ENCODE peak calls at places on chromosomes 7 and 10, in seven cellular contexts. One of them, this sample, is unnamed.

GRCh38 chr10:132876131-132876860 is 66.1 kb downstream of the CFAP46 start:
- DNase-seq in fibroblast of pulmonary artery: no peak
- DNase-seq in ovary: peak; percentile 7
- DNase-seq in sigmoid colon: peak; percentile 42
- DNase-seq in foreskin fibroblast: no peak
- DNase-seq in cardiac fibroblast: no peak
- DNase-seq in naive thymus-derived CD4-positive, alpha-beta T cell: no peak
- DNase-seq in this sample: no peak

GRCh38 chr10:131574363-131574706 is 262.8 kb upstream of the TCERG1L start:
- DNase-seq in fibroblast of pulmonary artery: no peak
- DNase-seq in ovary: no peak
- DNase-seq in sigmoid colon: no peak
- DNase-seq in foreskin fibroblast: no peak
- DNase-seq in cardiac fibroblast: no peak
- DNase-seq in naive thymus-derived CD4-positive, alpha-beta T cell: no peak
- DNase-seq in this sample: no peak

GRCh38 chr10:44948713-44949112 is 10.9 kb upstream of the RASSF4 start:
- DNase-seq in fibroblast of pulmonary artery: no peak
- DNase-seq in ovary: no peak
- DNase-seq in sigmoid colon: no peak
- DNase-seq in foreskin fibroblast: no peak
- DNase-seq in cardiac fibroblast: no peak
- DNase-seq in naive thymus-derived CD4-positive, alpha-beta T cell: no peak
- DNase-seq in this sample: no peak

GRCh38 chr10:28991738-28992270 is 297.1 kb upstream of the LYZL1 start:
- DNase-seq in fibroblast of pulmonary artery: peak; percentile 73
- DNase-seq in ovary: no peak
- DNase-seq in sigmoid colon: no peak
- DNase-seq in foreskin fibroblast: no peak
- DNase-seq in cardiac fibroblast: peak; percentile 69
- DNase-seq in naive thymus-derived CD4-positive, alpha-beta T cell: no peak
- DNase-seq in this sample: no peak

GRCh38 chr7:125059861-125060456 is 130.3 kb upstream of the POT1 start:
- DNase-seq in fibroblast of pulmonary artery: peak; percentile 39
- DNase-seq in ovary: no peak
- DNase-seq in sigmoid colon: no peak
- DNase-seq in foreskin fibroblast: no peak
- DNase-seq in cardiac fibroblast: peak; percentile 44
- DNase-seq in naive thymus-derived CD4-positive, alpha-beta T cell: no peak
- DNase-seq in this sample: no peak

GRCh38 chr10:120400601-120401000 is 56.4 kb upstream of the PLPP4 start:
- DNase-seq in fibroblast of pulmonary artery: no peak
- DNase-seq in ovary: no peak
- DNase-seq in sigmoid colon: no peak
- DNase-seq in foreskin fibroblast: no peak
- DNase-seq in cardiac fibroblast: peak; percentile 38
- DNase-seq in naive thymus-derived CD4-positive, alpha-beta T cell: no peak
- DNase-seq in this sample: no peak

GRCh38 chr7:64602086-64602485 is 39.2 kb upstream of the ZNF680 start:
- DNase-seq in fibroblast of pulmonary artery: peak; percentile 23
- DNase-seq in ovary: no peak
- DNase-seq in sigmoid colon: no peak
- DNase-seq in foreskin fibroblast: no peak
- DNase-seq in cardiac fibroblast: peak; percentile 24
- DNase-seq in naive thymus-derived CD4-positive, alpha-beta T cell: no peak
- DNase-seq in this sample: no peak

GRCh38 chr7:9691286-9691685 is 1257.9 kb downstream of the NXPH1 start:
- DNase-seq in fibroblast of pulmonary artery: no peak
- DNase-seq in ovary: no peak
- DNase-seq in sigmoid colon: no peak
- DNase-seq in foreskin fibroblast: no peak
- DNase-seq in cardiac fibroblast: no peak
- DNase-seq in naive thymus-derived CD4-positive, alpha-beta T cell: no peak
- DNase-seq in this sample: no peak

GRCh38 chr7:2266911-2267310 is 24.9 kb downstream of the NUDT1 start:
- DNase-seq in fibroblast of pulmonary artery: peak; percentile 19
- DNase-seq in ovary: no peak
- DNase-seq in sigmoid colon: no peak
- DNase-seq in foreskin fibroblast: peak; percentile 75
- DNase-seq in cardiac fibroblast: peak; percentile 41
- DNase-seq in naive thymus-derived CD4-positive, alpha-beta T cell: no peak
- DNase-seq in this sample: no peak

GRCh38 chr10:14010083-14010551 is 320.6 kb downstream of the FRMD4A start:
- DNase-seq in fibroblast of pulmonary artery: peak; percentile 73
- DNase-seq in ovary: no peak
- DNase-seq in sigmoid colon: no peak
- DNase-seq in foreskin fibroblast: peak; percentile 81
- DNase-seq in cardiac fibroblast: peak; percentile 85
- DNase-seq in naive thymus-derived CD4-positive, alpha-beta T cell: no peak
- DNase-seq in this sample: no peak

GRCh38 chr7:91993976-91994375 is 53.3 kb downstream of the AKAP9 start:
- DNase-seq in fibroblast of pulmonary artery: no peak
- DNase-seq in ovary: no peak
- DNase-seq in sigmoid colon: no peak
- DNase-seq in foreskin fibroblast: no peak
- DNase-seq in cardiac fibroblast: no peak
- DNase-seq in naive thymus-derived CD4-positive, alpha-beta T cell: no peak
- DNase-seq in this sample: peak; percentile 37

GRCh38 chr7:45679516-45679915 is 105.3 kb downstream of the ADCY1 start:
- DNase-seq in fibroblast of pulmonary artery: no peak
- DNase-seq in ovary: no peak
- DNase-seq in sigmoid colon: no peak
- DNase-seq in foreskin fibroblast: no peak
- DNase-seq in cardiac fibroblast: no peak
- DNase-seq in naive thymus-derived CD4-positive, alpha-beta T cell: no peak
- DNase-seq in this sample: no peak

GRCh38 chr10:112763916-112764520 is 186.0 kb upstream of the TCF7L2 start:
- DNase-seq in fibroblast of pulmonary artery: no peak
- DNase-seq in ovary: no peak
- DNase-seq in sigmoid colon: no peak
- DNase-seq in foreskin fibroblast: no peak
- DNase-seq in cardiac fibroblast: peak; percentile 65
- DNase-seq in naive thymus-derived CD4-positive, alpha-beta T cell: no peak
- DNase-seq in this sample: no peak

GRCh38 chr7:148915211-148915610 is 31.1 kb upstream of the EZH2 start:
- DNase-seq in fibroblast of pulmonary artery: no peak
- DNase-seq in ovary: no peak
- DNase-seq in sigmoid colon: no peak
- DNase-seq in foreskin fibroblast: no peak
- DNase-seq in cardiac fibroblast: no peak
- DNase-seq in naive thymus-derived CD4-positive, alpha-beta T cell: no peak
- DNase-seq in this sample: no peak

GRCh38 chr7:2209146-2209960 is 23.4 kb downstream of the MAD1L1 start:
- DNase-seq in fibroblast of pulmonary artery: peak; percentile 78
- DNase-seq in ovary: peak; percentile 89
- DNase-seq in sigmoid colon: peak; percentile 86
- DNase-seq in foreskin fibroblast: peak; percentile 70
- DNase-seq in cardiac fibroblast: peak; percentile 66
- DNase-seq in naive thymus-derived CD4-positive, alpha-beta T cell: no peak
- DNase-seq in this sample: no peak

DNA sequence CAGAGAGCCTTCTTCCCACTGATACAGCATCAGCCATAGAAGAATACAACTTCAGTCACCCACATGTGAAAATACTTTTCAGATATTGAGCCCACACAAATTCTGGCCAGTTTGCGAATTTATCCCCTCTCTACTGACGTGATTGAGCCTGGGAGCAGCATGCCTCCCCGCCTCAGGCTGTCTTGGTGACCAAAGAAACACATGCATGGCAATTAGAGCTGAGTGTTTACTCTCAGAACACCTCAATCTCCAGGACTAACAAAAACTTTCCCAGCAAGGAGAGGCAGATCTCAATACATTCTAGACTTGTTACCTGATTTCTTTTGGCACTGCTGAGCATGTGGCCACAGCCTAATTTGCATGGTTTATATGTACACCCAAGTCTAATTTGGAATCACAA is 122.5 kb downstream of the TMEM26 start:
- DNase-seq in fibroblast of pulmonary artery: no peak
- DNase-seq in ovary: no peak
- DNase-seq in sigmoid colon: no peak
- DNase-seq in foreskin fibroblast: no peak
- DNase-seq in cardiac fibroblast: no peak
- DNase-seq in naive thymus-derived CD4-positive, alpha-beta T cell: no peak
- DNase-seq in this sample: no peak
- H3K4me3 ChIP-seq in fibroblast of pulmonary artery: no peak overlapping the region
- H3K4me3 ChIP-seq in ovary: no peak overlapping the region
- H3K4me3 ChIP-seq in sigmoid colon: no peak overlapping the region
- H3K4me3 ChIP-seq in foreskin fibroblast: no peak overlapping the region
- H3K4me3 ChIP-seq in cardiac fibroblast: no peak overlapping the region
- H3K4me3 ChIP-seq in naive thymus-derived CD4-positive, alpha-beta T cell: no peak overlapping the region
- H3K4me3 ChIP-seq in this sample: no peak overlapping the region

GRCh38 chr7:130904792-130905191 is 170.8 kb upstream of the KLF14 start:
- DNase-seq in fibroblast of pulmonary artery: no peak
- DNase-seq in ovary: no peak
- DNase-seq in sigmoid colon: no peak
- DNase-seq in foreskin fibroblast: no peak
- DNase-seq in cardiac fibroblast: no peak
- DNase-seq in naive thymus-derived CD4-positive, alpha-beta T cell: no peak
- DNase-seq in this sample: no peak
- H3K4me3 ChIP-seq in fibroblast of pulmonary artery: no peak overlapping the region
- H3K4me3 ChIP-seq in ovary: no peak overlapping the region
- H3K4me3 ChIP-seq in sigmoid colon: no peak overlapping the region
- H3K4me3 ChIP-seq in foreskin fibroblast: no peak overlapping the region
- H3K4me3 ChIP-seq in cardiac fibroblast: peak overlapping the region; percentile 8
- H3K4me3 ChIP-seq in naive thymus-derived CD4-positive, alpha-beta T cell: no peak overlapping the region
- H3K4me3 ChIP-seq in this sample: no peak overlapping the region

GRCh38 chr7:77415474-77415821 is 701 bp downstream of the GSAP start:
- DNase-seq in fibroblast of pulmonary artery: no peak
- DNase-seq in ovary: no peak
- DNase-seq in sigmoid colon: no peak
- DNase-seq in foreskin fibroblast: no peak
- DNase-seq in cardiac fibroblast: no peak
- DNase-seq in naive thymus-derived CD4-positive, alpha-beta T cell: peak; percentile 13
- DNase-seq in this sample: no peak
- H3K4me3 ChIP-seq in fibroblast of pulmonary artery: peak overlapping the region; percentile 59
- H3K4me3 ChIP-seq in ovary: peak overlapping the region; percentile 77
- H3K4me3 ChIP-seq in sigmoid colon: peak overlapping the region; percentile 80
- H3K4me3 ChIP-seq in foreskin fibroblast: peak overlapping the region; percentile 61
- H3K4me3 ChIP-seq in cardiac fibroblast: peak overlapping the region; percentile 64
- H3K4me3 ChIP-seq in naive thymus-derived CD4-positive, alpha-beta T cell: peak overlapping the region; percentile 75
- H3K4me3 ChIP-seq in this sample: no peak overlapping the region

GRCh38 chr10:96345250-96345649 is 13.6 kb downstream of the OPALIN start:
- DNase-seq in fibroblast of pulmonary artery: no peak
- DNase-seq in ovary: no peak
- DNase-seq in sigmoid colon: no peak
- DNase-seq in foreskin fibroblast: no peak
- DNase-seq in cardiac fibroblast: no peak
- DNase-seq in naive thymus-derived CD4-positive, alpha-beta T cell: no peak
- DNase-seq in this sample: no peak

GRCh38 chr10:96344178-96344577 is 14.6 kb downstream of the OPALIN start:
- DNase-seq in fibroblast of pulmonary artery: no peak
- DNase-seq in ovary: no peak
- DNase-seq in sigmoid colon: no peak
- DNase-seq in foreskin fibroblast: no peak
- DNase-seq in cardiac fibroblast: no peak
- DNase-seq in naive thymus-derived CD4-positive, alpha-beta T cell: no peak
- DNase-seq in this sample: no peak

GRCh38 chr10:96341219-96342182 is 17.3 kb downstream of the OPALIN start:
- DNase-seq in fibroblast of pulmonary artery: no peak
- DNase-seq in ovary: no peak
- DNase-seq in sigmoid colon: no peak
- DNase-seq in foreskin fibroblast: no peak
- DNase-seq in cardiac fibroblast: no peak
- DNase-seq in naive thymus-derived CD4-positive, alpha-beta T cell: no peak
- DNase-seq in this sample: no peak

GRCh38 chr10:96339956-96340904 is 18.6 kb downstream of the OPALIN start:
- DNase-seq in fibroblast of pulmonary artery: peak; percentile 71
- DNase-seq in ovary: peak; percentile 48
- DNase-seq in sigmoid colon: no peak
- DNase-seq in foreskin fibroblast: peak; percentile 61
- DNase-seq in cardiac fibroblast: peak; percentile 66
- DNase-seq in naive thymus-derived CD4-positive, alpha-beta T cell: peak; percentile 51
- DNase-seq in this sample: peak; percentile 76

GRCh38 chr10:96342402-96342801 is 16.4 kb downstream of the OPALIN start:
- DNase-seq in fibroblast of pulmonary artery: no peak
- DNase-seq in ovary: no peak
- DNase-seq in sigmoid colon: no peak
- DNase-seq in foreskin fibroblast: no peak
- DNase-seq in cardiac fibroblast: no peak
- DNase-seq in naive thymus-derived CD4-positive, alpha-beta T cell: no peak
- DNase-seq in this sample: no peak
- H3K4me3 ChIP-seq in fibroblast of pulmonary artery: no peak overlapping the region
- H3K4me3 ChIP-seq in ovary: no peak overlapping the region
- H3K4me3 ChIP-seq in sigmoid colon: no peak overlapping the region
- H3K4me3 ChIP-seq in foreskin fibroblast: no peak overlapping the region
- H3K4me3 ChIP-seq in cardiac fibroblast: no peak overlapping the region
- H3K4me3 ChIP-seq in naive thymus-derived CD4-positive, alpha-beta T cell: no peak overlapping the region
- H3K4me3 ChIP-seq in this sample: no peak overlapping the region

GRCh38 chr7:85186083-85186520 is 754 bp downstream of the SEMA3D start:
- DNase-seq in fibroblast of pulmonary artery: peak; percentile 59
- DNase-seq in ovary: peak; percentile 54
- DNase-seq in sigmoid colon: peak; percentile 66
- DNase-seq in foreskin fibroblast: peak; percentile 43
- DNase-seq in cardiac fibroblast: peak; percentile 65
- DNase-seq in naive thymus-derived CD4-positive, alpha-beta T cell: no peak
- DNase-seq in this sample: no peak

GRCh38 chr7:85186521-85187241 is at the start of gene SEMA3D:
- DNase-seq in fibroblast of pulmonary artery: peak; percentile 88
- DNase-seq in ovary: peak; percentile 85
- DNase-seq in sigmoid colon: peak; percentile 79
- DNase-seq in foreskin fibroblast: peak; percentile 88
- DNase-seq in cardiac fibroblast: peak; percentile 81
- DNase-seq in naive thymus-derived CD4-positive, alpha-beta T cell: no peak
- DNase-seq in this sample: peak; percentile 32

GRCh38 chr7:85185355-85186082 is 1.3 kb downstream of the SEMA3D start:
- DNase-seq in fibroblast of pulmonary artery: peak; percentile 75
- DNase-seq in ovary: peak; percentile 50
- DNase-seq in sigmoid colon: peak; percentile 72
- DNase-seq in foreskin fibroblast: peak; percentile 74
- DNase-seq in cardiac fibroblast: peak; percentile 60
- DNase-seq in naive thymus-derived CD4-positive, alpha-beta T cell: no peak
- DNase-seq in this sample: no peak

GRCh38 chr7:85183296-85183695 is 3.6 kb downstream of the SEMA3D start:
- DNase-seq in fibroblast of pulmonary artery: no peak
- DNase-seq in ovary: no peak
- DNase-seq in sigmoid colon: no peak
- DNase-seq in foreskin fibroblast: no peak
- DNase-seq in cardiac fibroblast: no peak
- DNase-seq in naive thymus-derived CD4-positive, alpha-beta T cell: no peak
- DNase-seq in this sample: no peak

DNA sequence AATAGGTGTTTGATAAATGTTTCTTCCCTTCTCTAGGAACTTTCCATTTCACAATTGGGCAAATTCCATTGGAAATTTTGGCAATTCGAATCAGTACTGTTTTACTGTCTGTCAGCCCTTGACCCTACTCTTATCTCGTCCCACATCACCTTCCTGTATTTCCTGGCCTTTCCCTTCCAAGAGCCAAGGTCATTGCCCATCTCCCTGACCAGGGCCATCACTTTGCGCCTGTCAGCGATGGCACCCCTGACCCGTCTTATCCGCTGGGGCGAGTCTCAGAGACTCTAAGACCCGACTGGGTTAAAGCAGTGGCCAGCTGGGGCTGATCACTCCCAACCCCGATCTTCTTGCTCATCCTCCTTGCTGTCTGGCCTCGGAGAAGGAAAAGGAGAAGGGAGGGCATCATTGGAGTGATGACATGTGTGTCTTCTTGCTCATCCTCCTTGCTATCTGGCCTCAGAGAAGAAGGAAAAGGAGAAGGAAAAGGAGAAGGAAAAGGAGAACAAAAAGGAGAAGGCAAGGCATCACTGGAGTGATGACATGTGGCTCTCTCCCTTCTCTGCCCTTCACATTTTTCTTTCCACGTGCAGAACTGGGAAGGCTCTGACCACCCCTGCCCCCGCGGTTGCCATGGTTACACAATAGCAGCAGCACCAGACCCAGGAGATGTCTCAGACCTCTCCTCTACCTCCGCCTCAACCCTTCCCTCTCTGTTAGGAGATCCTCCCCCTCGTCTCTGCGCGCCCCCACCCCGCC is 2.1 kb downstream of the SEMA3D start:
- DNase-seq in fibroblast of pulmonary artery: peak; percentile 76
- DNase-seq in ovary: peak; percentile 61
- DNase-seq in sigmoid colon: no peak
- DNase-seq in foreskin fibroblast: peak; percentile 47
- DNase-seq in cardiac fibroblast: peak; percentile 41
- DNase-seq in naive thymus-derived CD4-positive, alpha-beta T cell: no peak
- DNase-seq in this sample: no peak
- H3K4me3 ChIP-seq in fibroblast of pulmonary artery: peak overlapping the region; percentile 78
- H3K4me3 ChIP-seq in ovary: peak overlapping the region; percentile 14
- H3K4me3 ChIP-seq in sigmoid colon: peak overlapping the region; percentile 37
- H3K4me3 ChIP-seq in foreskin fibroblast: peak overlapping the region; percentile 93
- H3K4me3 ChIP-seq in cardiac fibroblast: peak overlapping the region; percentile 67
- H3K4me3 ChIP-seq in naive thymus-derived CD4-positive, alpha-beta T cell: no peak overlapping the region
- H3K4me3 ChIP-seq in this sample: no peak overlapping the region